ENCODE peak calls at places on chromosomes 4 and X, in six cellular contexts. One of them, this sample, is unnamed.

GRCh38 chr4:94208268-94208667 is 603 bp downstream of the SMARCAD1 start:
- DNase-seq in CD8-positive, alpha-beta T cell: no peak
- DNase-seq in CD8-positive, alpha-beta memory T cell: no peak
- DNase-seq in aorta: no peak
- DNase-seq in GM23248: peak; percentile 38
- DNase-seq in left ventricle myocardium inferior: no peak
- DNase-seq in this sample: no peak

GRCh38 chrX:55161581-55161980 is 58.6 kb upstream of the PAGE5 start:
- DNase-seq in CD8-positive, alpha-beta T cell: no peak
- DNase-seq in CD8-positive, alpha-beta memory T cell: no peak
- DNase-seq in aorta: no peak
- DNase-seq in GM23248: peak; percentile 30
- DNase-seq in left ventricle myocardium inferior: no peak
- DNase-seq in this sample: no peak

GRCh38 chrX:121160987-121161386 is 113.6 kb downstream of the GLUD2 start:
- DNase-seq in CD8-positive, alpha-beta T cell: no peak
- DNase-seq in CD8-positive, alpha-beta memory T cell: no peak
- DNase-seq in aorta: no peak
- DNase-seq in GM23248: peak; percentile 48
- DNase-seq in left ventricle myocardium inferior: no peak
- DNase-seq in this sample: no peak

GRCh38 chr4:41889328-41889727 is 45.9 kb upstream of the TMEM33 start:
- DNase-seq in CD8-positive, alpha-beta T cell: no peak
- DNase-seq in CD8-positive, alpha-beta memory T cell: no peak
- DNase-seq in aorta: no peak
- DNase-seq in GM23248: no peak
- DNase-seq in left ventricle myocardium inferior: no peak
- DNase-seq in this sample: no peak

GRCh38 chrX:100994352-100995281 is 25.1 kb downstream of the ARL13A start:
- DNase-seq in CD8-positive, alpha-beta T cell: no peak
- DNase-seq in CD8-positive, alpha-beta memory T cell: no peak
- DNase-seq in aorta: no peak
- DNase-seq in GM23248: peak; percentile 43
- DNase-seq in left ventricle myocardium inferior: no peak
- DNase-seq in this sample: no peak

GRCh38 chrX:2629316-2630168 is 61.6 kb upstream of the CD99 start:
- DNase-seq in CD8-positive, alpha-beta T cell: no peak
- DNase-seq in CD8-positive, alpha-beta memory T cell: peak; percentile 78
- DNase-seq in aorta: no peak
- DNase-seq in GM23248: no peak
- DNase-seq in left ventricle myocardium inferior: no peak
- DNase-seq in this sample: no peak

GRCh38 chr4:162981823-162982222 is 184.9 kb downstream of the NAF1 start:
- DNase-seq in CD8-positive, alpha-beta T cell: no peak
- DNase-seq in CD8-positive, alpha-beta memory T cell: no peak
- DNase-seq in aorta: no peak
- DNase-seq in GM23248: no peak
- DNase-seq in left ventricle myocardium inferior: no peak
- DNase-seq in this sample: no peak

GRCh38 chrX:20205927-20206708 is 60.6 kb downstream of the RPS6KA3 start:
- DNase-seq in CD8-positive, alpha-beta T cell: no peak
- DNase-seq in CD8-positive, alpha-beta memory T cell: no peak
- DNase-seq in aorta: no peak
- DNase-seq in GM23248: no peak
- DNase-seq in left ventricle myocardium inferior: no peak
- DNase-seq in this sample: no peak

GRCh38 chrX:21875013-21875412 is 19.2 kb downstream of the YY2 start:
- DNase-seq in CD8-positive, alpha-beta T cell: no peak
- DNase-seq in CD8-positive, alpha-beta memory T cell: no peak
- DNase-seq in aorta: no peak
- DNase-seq in GM23248: no peak
- DNase-seq in left ventricle myocardium inferior: no peak
- DNase-seq in this sample: no peak

GRCh38 chr4:72366601-72367000 is 202.4 kb downstream of the ADAMTS3 start:
- DNase-seq in CD8-positive, alpha-beta T cell: no peak
- DNase-seq in CD8-positive, alpha-beta memory T cell: no peak
- DNase-seq in aorta: no peak
- DNase-seq in GM23248: peak; percentile 58
- DNase-seq in left ventricle myocardium inferior: no peak
- DNase-seq in this sample: no peak

GRCh38 chrX:39652336-39652735 is 445.4 kb downstream of the BCOR start:
- DNase-seq in CD8-positive, alpha-beta T cell: no peak
- DNase-seq in CD8-positive, alpha-beta memory T cell: no peak
- DNase-seq in aorta: no peak
- DNase-seq in GM23248: peak; percentile 39
- DNase-seq in left ventricle myocardium inferior: no peak
- DNase-seq in this sample: no peak

GRCh38 chrX:3143043-3143799 is 102.0 kb downstream of the ARSF start:
- DNase-seq in CD8-positive, alpha-beta T cell: no peak
- DNase-seq in CD8-positive, alpha-beta memory T cell: peak; percentile 3
- DNase-seq in aorta: no peak
- DNase-seq in GM23248: no peak
- DNase-seq in left ventricle myocardium inferior: no peak
- DNase-seq in this sample: no peak

GRCh38 chr4:83075696-83076095 is 38.8 kb downstream of the PLAC8 start:
- DNase-seq in CD8-positive, alpha-beta T cell: no peak
- DNase-seq in CD8-positive, alpha-beta memory T cell: no peak
- DNase-seq in aorta: no peak
- DNase-seq in GM23248: peak; percentile 72
- DNase-seq in left ventricle myocardium inferior: no peak
- DNase-seq in this sample: no peak

GRCh38 chr4:103091601-103092223 is 7.9 kb downstream of the BDH2 start:
- DNase-seq in CD8-positive, alpha-beta T cell: peak; percentile 9
- DNase-seq in CD8-positive, alpha-beta memory T cell: peak; percentile 48
- DNase-seq in aorta: no peak
- DNase-seq in GM23248: peak; percentile 77
- DNase-seq in left ventricle myocardium inferior: no peak
- DNase-seq in this sample: no peak

GRCh38 chr4:8079916-8080753 is 78.5 kb downstream of the ABLIM2 start:
- DNase-seq in CD8-positive, alpha-beta T cell: no peak
- DNase-seq in CD8-positive, alpha-beta memory T cell: no peak
- DNase-seq in aorta: peak; percentile 69
- DNase-seq in GM23248: no peak
- DNase-seq in left ventricle myocardium inferior: peak; percentile 40
- DNase-seq in this sample: no peak

GRCh38 chrX:10326578-10326977 is 169.8 kb downstream of the CLCN4 start:
- DNase-seq in CD8-positive, alpha-beta T cell: no peak
- DNase-seq in CD8-positive, alpha-beta memory T cell: no peak
- DNase-seq in aorta: no peak
- DNase-seq in GM23248: peak; percentile 50
- DNase-seq in left ventricle myocardium inferior: no peak
- DNase-seq in this sample: no peak

GRCh38 chrX:12245650-12246645 is 107.7 kb downstream of the FRMPD4 start:
- DNase-seq in CD8-positive, alpha-beta T cell: no peak
- DNase-seq in CD8-positive, alpha-beta memory T cell: no peak
- DNase-seq in aorta: no peak
- DNase-seq in GM23248: peak; percentile 0
- DNase-seq in left ventricle myocardium inferior: no peak
- DNase-seq in this sample: no peak

GRCh38 chrX:50514811-50515210 is 44.2 kb upstream of the DGKK start:
- DNase-seq in CD8-positive, alpha-beta T cell: no peak
- DNase-seq in CD8-positive, alpha-beta memory T cell: no peak
- DNase-seq in aorta: no peak
- DNase-seq in GM23248: no peak
- DNase-seq in left ventricle myocardium inferior: no peak
- DNase-seq in this sample: no peak

GRCh38 chr4:93764647-93765246 is 63.8 kb upstream of the ATOH1 start:
- DNase-seq in CD8-positive, alpha-beta T cell: no peak
- DNase-seq in CD8-positive, alpha-beta memory T cell: no peak
- DNase-seq in aorta: no peak
- DNase-seq in GM23248: peak; percentile 58
- DNase-seq in left ventricle myocardium inferior: no peak
- DNase-seq in this sample: no peak

GRCh38 chr4:84324850-84325249 is 174.2 kb downstream of the NKX6-1 start:
- DNase-seq in CD8-positive, alpha-beta T cell: no peak
- DNase-seq in CD8-positive, alpha-beta memory T cell: no peak
- DNase-seq in aorta: no peak
- DNase-seq in GM23248: no peak
- DNase-seq in left ventricle myocardium inferior: no peak
- DNase-seq in this sample: no peak

DNA sequence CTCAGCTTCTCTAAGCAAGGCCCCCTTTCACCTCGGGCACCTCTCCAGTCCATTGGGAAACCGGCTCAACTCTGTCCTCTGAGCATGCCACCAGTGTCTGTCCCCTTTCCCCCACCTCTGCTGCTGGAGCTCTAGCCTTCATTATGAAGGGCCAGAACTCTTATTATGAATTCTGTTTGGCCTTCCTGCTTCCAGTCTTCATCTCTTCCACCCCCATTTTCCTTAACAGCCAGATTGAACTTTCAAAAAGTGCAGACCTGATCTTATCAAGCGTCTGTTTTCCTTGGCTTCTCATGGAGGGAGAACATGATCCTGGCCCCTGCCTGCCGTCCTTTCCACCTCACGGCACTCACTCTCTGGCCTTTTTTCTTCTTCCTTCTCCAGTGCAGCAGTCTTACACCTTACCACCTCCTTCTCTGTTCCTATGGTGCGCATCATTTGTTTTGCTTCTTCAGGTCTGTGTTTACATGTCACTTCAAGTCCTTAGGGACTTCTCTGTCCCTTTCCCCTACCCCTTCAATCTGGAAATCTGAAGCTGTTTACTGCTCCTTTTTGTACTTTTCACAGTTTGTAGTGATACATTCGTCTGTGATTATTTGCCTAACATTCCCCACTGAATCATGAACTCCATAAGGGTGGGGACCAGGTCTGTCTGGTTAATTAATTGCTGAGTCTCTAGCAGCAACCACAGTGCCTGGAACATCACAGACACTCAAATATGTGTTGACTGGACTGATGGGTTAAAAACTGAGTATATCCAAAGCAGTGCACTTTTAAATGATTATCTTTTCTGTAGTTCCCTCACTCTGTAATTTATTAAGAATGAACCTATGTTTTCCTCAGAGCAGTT is 55.8 kb downstream of the FNIP2 start:
- DNase-seq in CD8-positive, alpha-beta T cell: no peak
- DNase-seq in CD8-positive, alpha-beta memory T cell: no peak
- DNase-seq in aorta: no peak
- DNase-seq in GM23248: peak; percentile 67
- DNase-seq in left ventricle myocardium inferior: no peak
- DNase-seq in this sample: no peak
- H3K27ac ChIP-seq in CD8-positive, alpha-beta T cell: no peak overlapping the region
- H3K27ac ChIP-seq in CD8-positive, alpha-beta memory T cell: no peak overlapping the region
- H3K27ac ChIP-seq in aorta: peak overlapping the region; percentile 92
- H3K27ac ChIP-seq in GM23248: peak overlapping the region; percentile 67
- H3K27ac ChIP-seq in left ventricle myocardium inferior: peak overlapping the region; percentile 73
- H3K27ac ChIP-seq in this sample: peak overlapping the region; percentile 66

GRCh38 chr4:55347610-55348228 is 1.7 kb downstream of the SRD5A3 start:
- DNase-seq in CD8-positive, alpha-beta T cell: no peak
- DNase-seq in CD8-positive, alpha-beta memory T cell: no peak
- DNase-seq in aorta: no peak
- DNase-seq in GM23248: peak; percentile 63
- DNase-seq in left ventricle myocardium inferior: no peak
- DNase-seq in this sample: no peak
- H3K4me3 ChIP-seq in CD8-positive, alpha-beta T cell: no peak overlapping the region
- H3K4me3 ChIP-seq in CD8-positive, alpha-beta memory T cell: no peak overlapping the region
- H3K4me3 ChIP-seq in aorta: no peak overlapping the region
- H3K4me3 ChIP-seq in GM23248: peak overlapping the region; percentile 84
- H3K4me3 ChIP-seq in left ventricle myocardium inferior: no peak overlapping the region
- H3K4me3 ChIP-seq in this sample: no peak overlapping the region

DNA sequence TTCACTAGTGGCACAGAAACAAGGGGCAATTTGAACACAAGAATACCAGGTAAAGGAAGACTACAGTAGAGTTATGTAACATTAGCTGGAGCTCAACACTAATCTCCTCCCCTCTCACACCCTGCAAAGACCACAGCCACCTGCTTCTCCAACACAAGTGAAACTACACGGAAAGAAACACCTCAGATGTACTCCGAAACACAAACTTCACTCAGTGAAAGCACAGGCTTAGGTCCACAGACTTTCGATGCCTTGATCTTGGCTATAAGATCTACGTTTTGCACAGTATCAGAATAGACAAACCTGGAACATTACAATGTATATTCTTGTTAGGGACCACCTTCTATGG is 7.6 kb downstream of the ACSL1 start:
- DNase-seq in CD8-positive, alpha-beta T cell: no peak
- DNase-seq in CD8-positive, alpha-beta memory T cell: no peak
- DNase-seq in aorta: no peak
- DNase-seq in GM23248: no peak
- DNase-seq in left ventricle myocardium inferior: no peak
- DNase-seq in this sample: no peak
- H3K4me1 ChIP-seq in CD8-positive, alpha-beta T cell: peaks cover 6% of the 10 kb centered on the region
- H3K4me1 ChIP-seq in CD8-positive, alpha-beta memory T cell: peaks cover 8% of the 10 kb centered on the region
- H3K4me1 ChIP-seq in aorta: no peaks in the 10 kb centered on the region
- H3K4me1 ChIP-seq in GM23248: peaks cover 10% of the 10 kb centered on the region
- H3K4me1 ChIP-seq in left ventricle myocardium inferior: peaks cover 94% of the 10 kb centered on the region
- H3K4me1 ChIP-seq in this sample: peaks cover 86% of the 10 kb centered on the region

GRCh38 chr4:153758688-153759406 is 977 bp downstream of the RNF175 start:
- DNase-seq in CD8-positive, alpha-beta T cell: no peak
- DNase-seq in CD8-positive, alpha-beta memory T cell: no peak
- DNase-seq in aorta: no peak
- DNase-seq in GM23248: peak; percentile 14
- DNase-seq in left ventricle myocardium inferior: no peak
- DNase-seq in this sample: no peak

GRCh38 chr4:153758136-153758535 is 1.7 kb downstream of the RNF175 start:
- DNase-seq in CD8-positive, alpha-beta T cell: no peak
- DNase-seq in CD8-positive, alpha-beta memory T cell: no peak
- DNase-seq in aorta: no peak
- DNase-seq in GM23248: no peak
- DNase-seq in left ventricle myocardium inferior: no peak
- DNase-seq in this sample: no peak

GRCh38 chr4:153757407-153757806 is 2.4 kb downstream of the RNF175 start:
- DNase-seq in CD8-positive, alpha-beta T cell: no peak
- DNase-seq in CD8-positive, alpha-beta memory T cell: no peak
- DNase-seq in aorta: no peak
- DNase-seq in GM23248: no peak
- DNase-seq in left ventricle myocardium inferior: no peak
- DNase-seq in this sample: no peak

GRCh38 chr4:153763404-153763803 is 3.6 kb upstream of the RNF175 start:
- DNase-seq in CD8-positive, alpha-beta T cell: no peak
- DNase-seq in CD8-positive, alpha-beta memory T cell: no peak
- DNase-seq in aorta: no peak
- DNase-seq in GM23248: peak; percentile 7
- DNase-seq in left ventricle myocardium inferior: no peak
- DNase-seq in this sample: no peak

DNA sequence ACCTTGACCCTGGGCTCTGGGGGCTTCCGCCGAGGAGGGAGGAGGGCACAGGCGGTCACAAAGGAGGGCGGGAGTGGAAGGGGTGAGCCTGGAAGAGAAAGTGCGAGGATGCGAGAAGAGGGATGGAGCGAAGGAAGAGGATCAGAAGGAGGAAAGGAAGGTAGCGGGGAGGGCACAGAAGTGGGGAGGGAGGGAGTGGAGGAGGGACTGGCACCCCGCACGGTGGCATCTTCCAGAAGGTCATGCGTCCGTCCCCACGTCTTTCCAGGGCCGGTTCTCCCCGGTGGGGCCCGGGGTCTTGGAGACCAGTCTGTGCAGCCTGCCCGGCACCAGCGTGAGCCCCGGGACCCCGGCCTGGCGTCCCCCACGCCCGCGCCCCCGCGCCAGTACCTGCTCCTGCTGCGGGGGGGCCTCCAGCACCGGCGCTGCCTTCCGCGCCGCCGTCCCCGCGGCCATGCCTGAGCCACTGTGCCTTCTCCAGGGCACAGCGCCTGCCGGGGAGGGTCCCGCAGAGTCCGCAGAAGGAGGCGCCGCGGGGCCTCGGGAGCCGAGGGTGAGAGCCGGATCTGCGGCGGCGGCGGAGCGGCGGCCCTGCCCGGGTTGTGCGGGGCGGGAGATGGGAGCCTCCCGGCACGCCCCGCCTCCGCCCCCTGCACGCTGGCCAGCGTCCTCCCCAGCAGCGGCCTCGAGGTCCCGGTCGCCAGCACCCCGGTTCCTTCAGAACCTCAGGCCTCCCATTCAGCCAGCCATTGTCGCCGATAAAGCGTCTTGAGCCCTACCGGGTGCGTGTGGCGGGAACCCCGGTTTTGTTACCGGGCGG is at the start of gene RNF175:
- DNase-seq in CD8-positive, alpha-beta T cell: no peak
- DNase-seq in CD8-positive, alpha-beta memory T cell: no peak
- DNase-seq in aorta: peak; percentile 78
- DNase-seq in GM23248: peak; percentile 31
- DNase-seq in left ventricle myocardium inferior: no peak
- DNase-seq in this sample: no peak
- H3K27ac ChIP-seq in CD8-positive, alpha-beta T cell: no peak within 1 kb of the TSS
- H3K27ac ChIP-seq in CD8-positive, alpha-beta memory T cell: no peak within 1 kb of the TSS
- H3K27ac ChIP-seq in aorta: no peak within 1 kb of the TSS
- H3K27ac ChIP-seq in GM23248: no peak within 1 kb of the TSS
- H3K27ac ChIP-seq in left ventricle myocardium inferior: no peak within 1 kb of the TSS
- H3K27ac ChIP-seq in this sample: no peak within 1 kb of the TSS